ENCODE peak calls at places on chromosomes 4 and X, in ten cellular contexts. I is mesothelial cell of epicardium, R is HFF-Myc, X is AG04449, H is WTC11, P is ascending aorta, B is SK-N-SH, C is pancreas, T is spleen, U is GM23338. J is an unnamed sample.

GRCh38 chr4:6578221-6578620 is 3.2 kb downstream of the MAN2B2 start:
- DNase-seq in I (no peak), R (no peak), X (no peak), H (no peak), P (no peak), B (no peak), C (no peak), T (no peak), U (no peak), J (no peak)

GRCh38 chr4:40515398-40516293 is 114.0 kb downstream of the RBM47 start:
- DNase-seq in I (no peak), R (no peak), X (no peak), H (no peak), P (no peak), B (no peak), C (no peak), T (no peak), U (peak), J (no peak)

GRCh38 chrX:19760841-19761512 is 126.4 kb downstream of the SH3KBP1 start:
- DNase-seq in I (no peak), R (no peak), X (no peak), H (no peak), P (no peak), B (no peak), C (no peak), T (no peak), U (peak), J (no peak)

GRCh38 chrX:132393090-132393884 is 95.6 kb downstream of the MBNL3 start:
- DNase-seq in I (no peak), R (no peak), X (no peak), H (no peak), P (no peak), B (no peak), C (no peak), T (no peak), U (no peak), J (no peak)

GRCh38 chr4:78644744-78645330 is 93.3 kb downstream of the ANXA3 start:
- DNase-seq in I (no peak), R (peak), X (no peak), H (peak), P (no peak), B (peak), C (no peak), T (peak), U (peak), J (peak)

GRCh38 chr4:102429553-102429952 is 71.6 kb upstream of the NFKB1 start:
- DNase-seq in I (no peak), R (peak), X (peak), H (no peak), P (no peak), B (no peak), C (no peak), T (no peak), U (no peak), J (peak)

GRCh38 chr4:89000844-89001360 is 56.1 kb downstream of the FAM13A start:
- DNase-seq in I (no peak), R (peak), X (no peak), H (no peak), P (no peak), B (peak), C (no peak), T (no peak), U (no peak), J (peak)

GRCh38 chr4:186300659-186301377 is 34.8 kb downstream of the F11 start:
- DNase-seq in I (no peak), R (no peak), X (no peak), H (no peak), P (no peak), B (no peak), C (no peak), T (no peak), U (no peak), J (no peak)

GRCh38 chrX:47706575-47706974 is 47.6 kb upstream of the UXT start:
- DNase-seq in I (no peak), R (no peak), X (peak), H (no peak), P (no peak), B (no peak), C (no peak), T (no peak), U (no peak), J (peak)

GRCh38 chrX:12567857-12568256 is 223.4 kb upstream of the PRPS2 start:
- DNase-seq in I (no peak), R (no peak), X (no peak), H (no peak), P (no peak), B (peak), C (no peak), T (no peak), U (peak), J (peak)

GRCh38 chrX:42131856-42132255 is 208.5 kb upstream of the CASK start:
- DNase-seq in I (no peak), R (no peak), X (no peak), H (no peak), P (no peak), B (no peak), C (no peak), T (no peak), U (no peak), J (peak)

GRCh38 chrX:116384406-116384805 is 52.0 kb upstream of the SLC6A14 start:
- DNase-seq in I (no peak), R (no peak), X (no peak), H (no peak), P (no peak), B (no peak), C (no peak), T (no peak), U (no peak), J (peak)

GRCh38 chr4:161496-162284 is 37.4 kb downstream of the ZNF718 start:
- DNase-seq in I (no peak), R (no peak), X (no peak), H (no peak), P (no peak), B (no peak), C (no peak), T (no peak), U (no peak), J (no peak)

GRCh38 chr4:7705602-7706001 is 234.1 kb downstream of the AFAP1 start:
- DNase-seq in I (no peak), R (no peak), X (no peak), H (no peak), P (no peak), B (no peak), C (no peak), T (no peak), U (no peak), J (no peak)

GRCh38 chr4:7206856-7207567 is 14.7 kb downstream of the SORCS2 start:
- DNase-seq in I (peak), R (peak), X (peak), H (peak), P (peak), B (peak), C (peak), T (no peak), U (peak), J (peak)

GRCh38 chr4:15400911-15401671 is 26.7 kb upstream of the C1QTNF7 start:
- DNase-seq in I (peak), R (peak), X (peak), H (no peak), P (no peak), B (peak), C (no peak), T (peak), U (no peak), J (peak)

GRCh38 chr4:5809216-5809776 is 83.6 kb downstream of the CRMP1 start:
- DNase-seq in I (no peak), R (no peak), X (no peak), H (no peak), P (no peak), B (no peak), C (no peak), T (peak), U (no peak), J (no peak)

GRCh38 chr4:74127745-74128144 is 28.8 kb upstream of the CXCL2 start:
- DNase-seq in I (no peak), R (no peak), X (no peak), H (no peak), P (no peak), B (no peak), C (no peak), T (no peak), U (no peak), J (peak)

DNA sequence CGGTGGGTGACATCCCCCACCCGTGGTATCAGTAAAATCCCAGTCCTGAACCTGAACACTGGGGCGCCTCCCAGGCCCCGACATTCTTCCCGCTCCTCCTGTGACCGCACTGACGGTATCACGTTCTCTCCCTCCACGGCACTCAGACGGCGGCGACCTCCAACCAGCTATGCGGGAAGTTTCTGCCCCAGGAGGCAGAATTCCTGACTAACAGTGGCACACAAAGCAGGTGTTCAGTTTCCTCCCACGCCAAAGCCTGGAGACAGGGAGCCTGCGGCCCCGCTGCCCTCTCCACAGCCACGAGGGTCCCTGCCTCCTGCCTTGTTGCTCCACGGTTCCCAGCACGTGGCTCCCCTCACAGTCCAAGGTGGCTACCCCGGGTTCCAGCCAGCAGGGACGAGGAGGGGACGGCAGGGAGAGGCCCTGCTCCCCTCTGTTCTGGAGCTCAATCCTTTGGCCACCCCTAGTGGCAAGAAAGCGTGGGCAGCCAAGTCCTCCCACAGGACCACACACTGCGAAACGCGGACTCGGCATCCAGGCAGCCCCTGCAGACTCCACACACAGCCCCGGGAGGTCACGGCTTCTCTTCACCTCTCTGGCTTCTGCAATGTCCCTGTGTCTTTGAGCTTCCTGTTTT is 15.2 kb downstream of the CTBP1 start:
- DNase-seq in I (no peak), R (no peak), X (no peak), H (no peak), P (no peak), B (peak), C (peak), T (peak), U (no peak), J (peak)
- TF ChIP-seq CTCF in I (no peak), R (peak), X (peak), H (no peak), P (peak), B (peak), C (no peak), T (peak), U (no peak), J (peak)

DNA sequence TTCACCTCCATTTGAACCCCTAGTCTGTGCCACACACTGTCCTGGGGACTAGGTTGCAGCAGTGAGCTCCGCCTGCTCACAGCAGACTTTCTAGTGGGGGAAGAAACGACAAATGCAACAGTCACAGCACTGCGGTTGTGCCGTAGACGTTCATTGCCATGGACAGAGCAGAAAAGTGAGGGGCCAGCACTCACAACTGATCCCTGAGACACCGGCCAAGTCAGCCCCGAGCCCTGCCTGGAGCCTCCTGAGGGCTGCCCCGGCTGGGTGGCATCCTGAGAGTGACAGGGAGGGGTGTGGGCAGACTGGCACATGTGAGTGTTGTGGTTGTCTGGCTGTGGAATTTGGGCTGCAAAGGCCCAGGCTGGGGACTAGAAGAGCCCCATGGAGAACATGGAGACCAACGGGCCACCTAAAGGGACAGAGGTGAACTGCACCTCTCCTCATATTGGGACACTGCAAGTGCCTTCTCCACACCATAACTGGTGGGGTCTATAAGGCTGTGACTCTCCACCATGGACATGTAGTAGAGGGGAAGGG is 4.6 kb downstream of the DUSP9 start:
- DNase-seq in I (peak), R (no peak), X (no peak), H (no peak), P (no peak), B (peak), C (no peak), T (peak), U (peak), J (no peak)
- TF ChIP-seq CTCF in I (peak), R (peak), X (peak), H (no peak), P (peak), B (peak), C (no peak), T (no peak), U (peak), J (peak)

GRCh38 chr4:184097240-184097619 is 120.4 kb downstream of the ENPP6 start:
- DNase-seq in I (no peak), R (no peak), X (no peak), H (peak), P (no peak), B (no peak), C (no peak), T (peak), U (peak), J (no peak)
- TF ChIP-seq CTCF in I (no peak), R (peak), X (no peak), H (peak), P (peak), B (no peak), C (no peak), T (peak), U (peak), J (peak)

GRCh38 chr4:165343353-165344191 is 16.1 kb downstream of the MSMO1 start:
- DNase-seq in I (no peak), R (no peak), X (no peak), H (no peak), P (no peak), B (no peak), C (no peak), T (no peak), U (peak), J (peak)
- TF ChIP-seq CTCF in I (no peak), R (peak), X (peak), H (no peak), P (no peak), B (peak), C (no peak), T (no peak), U (peak), J (peak)

DNA sequence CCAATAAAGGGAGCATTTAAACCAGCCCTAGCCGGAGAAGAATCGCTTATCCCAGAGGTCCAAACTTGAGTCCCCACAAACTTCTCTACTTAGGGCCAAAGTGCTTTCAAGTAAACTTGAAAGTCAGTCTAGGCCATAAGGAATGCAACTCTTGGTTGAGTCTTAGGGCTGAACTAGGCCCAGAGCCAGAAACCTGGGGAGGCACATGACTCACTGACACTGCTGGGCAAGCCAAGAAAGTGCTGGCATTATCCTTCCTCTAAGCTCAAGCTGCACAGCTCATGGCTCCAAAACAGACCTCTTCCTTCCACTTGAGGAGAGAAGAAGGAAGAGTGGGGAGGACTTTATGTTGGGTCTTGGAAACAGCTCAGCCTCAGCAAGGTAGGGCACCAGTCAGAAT is 1257.3 kb upstream of the DIAPH2 start:
- DNase-seq in I (no peak), R (no peak), X (no peak), H (no peak), P (no peak), B (no peak), C (no peak), T (no peak), U (no peak), J (peak)
- TF ChIP-seq CTCF in I (no peak), R (no peak), X (no peak), H (no peak), P (no peak), B (no peak), C (no peak), T (no peak), U (no peak), J (no peak)

DNA sequence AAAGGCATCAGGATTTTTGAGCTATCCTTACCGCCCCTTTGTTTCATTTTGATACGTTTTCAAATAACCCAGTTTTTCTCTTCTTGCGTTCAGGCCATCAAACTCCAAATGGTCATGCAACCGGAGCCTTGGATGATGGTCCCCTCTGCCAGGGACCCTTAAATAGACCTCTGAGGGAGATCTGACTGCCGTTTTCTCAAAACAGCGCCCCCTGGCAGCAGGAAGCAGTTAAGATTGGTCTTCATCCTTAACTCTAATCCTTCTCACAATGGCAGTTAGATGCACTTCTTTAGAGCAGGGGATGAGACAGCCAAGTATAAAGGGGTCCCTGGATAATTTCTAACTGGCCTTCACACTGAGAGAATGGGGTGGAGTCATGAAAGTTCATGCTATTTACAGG is 525.0 kb upstream of the SPANXN1 start:
- DNase-seq in I (no peak), R (no peak), X (no peak), H (no peak), P (no peak), B (no peak), C (no peak), T (no peak), U (peak), J (no peak)
- TF ChIP-seq CTCF in I (peak), R (no peak), X (no peak), H (no peak), P (no peak), B (peak), C (no peak), T (no peak), U (no peak), J (peak)

DNA sequence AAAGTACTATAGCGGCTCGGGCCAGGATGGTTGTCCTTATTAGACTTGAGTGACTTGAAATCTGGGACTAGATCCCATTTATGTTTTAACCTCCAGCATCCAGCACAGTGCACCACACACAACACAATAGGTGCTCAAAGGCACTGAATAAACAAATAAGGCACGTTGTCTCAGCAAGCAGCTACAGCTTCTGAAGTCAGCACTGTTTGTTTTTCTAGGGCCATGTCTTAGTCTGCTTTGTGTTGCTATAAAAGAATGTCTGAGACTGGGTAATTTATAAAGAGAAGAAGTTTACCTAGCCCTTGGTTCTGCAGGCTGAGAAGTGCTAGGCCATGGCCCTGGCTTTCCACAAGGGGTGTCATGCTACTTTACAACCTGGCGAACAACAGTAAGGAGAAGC is 102.1 kb upstream of the LNX1 start:
- DNase-seq in I (no peak), R (no peak), X (no peak), H (no peak), P (no peak), B (no peak), C (no peak), T (no peak), U (no peak), J (no peak)
- TF ChIP-seq CTCF in I (no peak), R (no peak), X (no peak), H (no peak), P (no peak), B (no peak), C (no peak), T (no peak), U (no peak), J (no peak)